ENCODE peak calls at places on chromosomes 11 and 22, in eight cellular contexts. One of them, this sample, is unnamed.

GRCh38 chr11:64341429-64341828 is 1.4 kb downstream of the CCDC88B start:
- DNase-seq in mesenchymal stem cell: no peak
- DNase-seq in Right ventricle myocardium superior: no peak
- DNase-seq in anterior cingulate cortex: no peak
- DNase-seq in activated naive CD4-positive, alpha-beta T cell treated with Interleukin-2 at 50 U/mL for 16 hours: no peak
- DNase-seq in hepatocyte: peak; percentile 3
- DNase-seq in LoVo: no peak
- DNase-seq in iris pigment epithelial cell: no peak
- DNase-seq in this sample: no peak

GRCh38 chr11:79160786-79161403 is 279.9 kb downstream of the TENM4 start:
- DNase-seq in mesenchymal stem cell: peak; percentile 34
- DNase-seq in Right ventricle myocardium superior: no peak
- DNase-seq in anterior cingulate cortex: no peak
- DNase-seq in activated naive CD4-positive, alpha-beta T cell treated with Interleukin-2 at 50 U/mL for 16 hours: no peak
- DNase-seq in hepatocyte: peak; percentile 42
- DNase-seq in LoVo: no peak
- DNase-seq in iris pigment epithelial cell: peak; percentile 54
- DNase-seq in this sample: no peak

GRCh38 chr11:115721309-115722007 is 217.2 kb upstream of the CADM1 start:
- DNase-seq in mesenchymal stem cell: no peak
- DNase-seq in Right ventricle myocardium superior: no peak
- DNase-seq in anterior cingulate cortex: no peak
- DNase-seq in activated naive CD4-positive, alpha-beta T cell treated with Interleukin-2 at 50 U/mL for 16 hours: no peak
- DNase-seq in hepatocyte: no peak
- DNase-seq in LoVo: no peak
- DNase-seq in iris pigment epithelial cell: no peak
- DNase-seq in this sample: no peak

GRCh38 chr22:48299801-48300200 is 1527.9 kb downstream of the BRD1 start:
- DNase-seq in mesenchymal stem cell: no peak
- DNase-seq in Right ventricle myocardium superior: no peak
- DNase-seq in anterior cingulate cortex: no peak
- DNase-seq in activated naive CD4-positive, alpha-beta T cell treated with Interleukin-2 at 50 U/mL for 16 hours: no peak
- DNase-seq in hepatocyte: no peak
- DNase-seq in LoVo: no peak
- DNase-seq in iris pigment epithelial cell: no peak
- DNase-seq in this sample: no peak

GRCh38 chr11:46212720-46213119 is 64.7 kb upstream of the CREB3L1 start:
- DNase-seq in mesenchymal stem cell: no peak
- DNase-seq in Right ventricle myocardium superior: no peak
- DNase-seq in anterior cingulate cortex: no peak
- DNase-seq in activated naive CD4-positive, alpha-beta T cell treated with Interleukin-2 at 50 U/mL for 16 hours: no peak
- DNase-seq in hepatocyte: no peak
- DNase-seq in LoVo: no peak
- DNase-seq in iris pigment epithelial cell: no peak
- DNase-seq in this sample: no peak

GRCh38 chr11:86416494-86416893 is 41.8 kb downstream of the CCDC81 start:
- DNase-seq in mesenchymal stem cell: peak; percentile 56
- DNase-seq in Right ventricle myocardium superior: no peak
- DNase-seq in anterior cingulate cortex: no peak
- DNase-seq in activated naive CD4-positive, alpha-beta T cell treated with Interleukin-2 at 50 U/mL for 16 hours: no peak
- DNase-seq in hepatocyte: no peak
- DNase-seq in LoVo: no peak
- DNase-seq in iris pigment epithelial cell: peak; percentile 34
- DNase-seq in this sample: no peak

GRCh38 chr22:23520875-23521441 is 59.1 kb downstream of the IGLL1 start:
- DNase-seq in mesenchymal stem cell: peak; percentile 86
- DNase-seq in Right ventricle myocardium superior: peak; percentile 68
- DNase-seq in anterior cingulate cortex: no peak
- DNase-seq in activated naive CD4-positive, alpha-beta T cell treated with Interleukin-2 at 50 U/mL for 16 hours: no peak
- DNase-seq in hepatocyte: peak; percentile 75
- DNase-seq in LoVo: no peak
- DNase-seq in iris pigment epithelial cell: peak; percentile 38
- DNase-seq in this sample: no peak

GRCh38 chr22:30521368-30522156 is 16.1 kb upstream of the SEC14L4 start:
- DNase-seq in mesenchymal stem cell: no peak
- DNase-seq in Right ventricle myocardium superior: no peak
- DNase-seq in anterior cingulate cortex: no peak
- DNase-seq in activated naive CD4-positive, alpha-beta T cell treated with Interleukin-2 at 50 U/mL for 16 hours: no peak
- DNase-seq in hepatocyte: no peak
- DNase-seq in LoVo: no peak
- DNase-seq in iris pigment epithelial cell: no peak
- DNase-seq in this sample: no peak

GRCh38 chr11:126969865-126970479 is 30.6 kb downstream of the KIRREL3 start:
- DNase-seq in mesenchymal stem cell: no peak
- DNase-seq in Right ventricle myocardium superior: no peak
- DNase-seq in anterior cingulate cortex: no peak
- DNase-seq in activated naive CD4-positive, alpha-beta T cell treated with Interleukin-2 at 50 U/mL for 16 hours: no peak
- DNase-seq in hepatocyte: peak; percentile 34
- DNase-seq in LoVo: no peak
- DNase-seq in iris pigment epithelial cell: no peak
- DNase-seq in this sample: no peak

GRCh38 chr11:40293655-40294342 is 1165.7 kb downstream of the LRRC4C start:
- DNase-seq in mesenchymal stem cell: peak; percentile 96
- DNase-seq in Right ventricle myocardium superior: peak; percentile 71
- DNase-seq in anterior cingulate cortex: peak; percentile 83
- DNase-seq in activated naive CD4-positive, alpha-beta T cell treated with Interleukin-2 at 50 U/mL for 16 hours: peak; percentile 3
- DNase-seq in hepatocyte: peak; percentile 88
- DNase-seq in LoVo: peak; percentile 24
- DNase-seq in iris pigment epithelial cell: peak; percentile 88
- DNase-seq in this sample: peak; percentile 62

GRCh38 chr22:39731881-39732555 is 161.5 kb downstream of the CACNA1I start:
- DNase-seq in mesenchymal stem cell: no peak
- DNase-seq in Right ventricle myocardium superior: no peak
- DNase-seq in anterior cingulate cortex: no peak
- DNase-seq in activated naive CD4-positive, alpha-beta T cell treated with Interleukin-2 at 50 U/mL for 16 hours: no peak
- DNase-seq in hepatocyte: no peak
- DNase-seq in LoVo: no peak
- DNase-seq in iris pigment epithelial cell: no peak
- DNase-seq in this sample: no peak

GRCh38 chr11:71372693-71373657 is 75.2 kb downstream of the DHCR7 start:
- DNase-seq in mesenchymal stem cell: peak; percentile 31
- DNase-seq in Right ventricle myocardium superior: no peak
- DNase-seq in anterior cingulate cortex: no peak
- DNase-seq in activated naive CD4-positive, alpha-beta T cell treated with Interleukin-2 at 50 U/mL for 16 hours: no peak
- DNase-seq in hepatocyte: peak; percentile 46
- DNase-seq in LoVo: no peak
- DNase-seq in iris pigment epithelial cell: peak; percentile 17
- DNase-seq in this sample: no peak